ENCODE peak calls at places on chromosomes 11 and 22, in nine cellular contexts. One of them, this sample, is unnamed.

GRCh38 chr22:44147036-44147645 is 33.6 kb upstream of the PARVG start:
- DNase-seq in stimulated activated CD8-positive, alpha-beta memory T cell treated with anti-CD3 and anti-CD28 coated beads, Interleukin-15, amount 100 ng/mL, for 1 hour: no peak
- DNase-seq in NCI-H1417: no peak
- DNase-seq in stimulated activated CD4-positive, alpha-beta T cell treated with anti-CD3 and anti-CD28 coated beads, Interleukin-12 subunit alpha, Interleukin-12 subunit beta, amount 100 ng/mL, for 4 hours: no peak
- DNase-seq in mucosa of gallbladder: no peak
- DNase-seq in naive B cell: no peak
- DNase-seq in activated CD4-positive, alpha-beta T cell treated with anti-CD3 and anti-CD28 coated beads, Interleukin-2, amount 10 ng/mL, durations not matched to agents 7 days and 5 days: no peak
- DNase-seq in NCI-H1105 treated with DMSO at 0.1 percent for 48 hours: no peak
- DNase-seq in endothelial cell: no peak
- DNase-seq in this sample: no peak

GRCh38 chr22:50507421-50507990 is at the start of gene LMF2:
- DNase-seq in mucosa of gallbladder: peak
- DNase-seq in endothelial cell: peak
- DNase-seq in stimulated activated CD8-positive, alpha-beta memory T cell treated with anti-CD3 and anti-CD28 coated beads, Interleukin-15, amount 100 ng/mL, for 1 hour: peak
- DNase-seq in NCI-H1417: peak
- DNase-seq in naive B cell: peak
- DNase-seq in activated CD4-positive, alpha-beta T cell treated with anti-CD3 and anti-CD28 coated beads, Interleukin-2, amount 10 ng/mL, durations not matched to agents 7 days and 5 days: peak
- DNase-seq in NCI-H1105 treated with DMSO at 0.1 percent for 48 hours: peak
- DNase-seq in stimulated activated CD4-positive, alpha-beta T cell treated with anti-CD3 and anti-CD28 coated beads, Interleukin-12 subunit alpha, Interleukin-12 subunit beta, amount 100 ng/mL, for 4 hours: peak
- DNase-seq in this sample: peak

GRCh38 chr11:119566299-119566698 is 143.3 kb upstream of the THY1 start:
- DNase-seq in endothelial cell: no peak
- DNase-seq in NCI-H1417: no peak
- DNase-seq in naive B cell: no peak
- DNase-seq in stimulated activated CD4-positive, alpha-beta T cell treated with anti-CD3 and anti-CD28 coated beads, Interleukin-12 subunit alpha, Interleukin-12 subunit beta, amount 100 ng/mL, for 4 hours: no peak
- DNase-seq in NCI-H1105 treated with DMSO at 0.1 percent for 48 hours: no peak
- DNase-seq in mucosa of gallbladder: no peak
- DNase-seq in stimulated activated CD8-positive, alpha-beta memory T cell treated with anti-CD3 and anti-CD28 coated beads, Interleukin-15, amount 100 ng/mL, for 1 hour: no peak
- DNase-seq in activated CD4-positive, alpha-beta T cell treated with anti-CD3 and anti-CD28 coated beads, Interleukin-2, amount 10 ng/mL, durations not matched to agents 7 days and 5 days: no peak
- DNase-seq in this sample: no peak

GRCh38 chr11:61580292-61580888 is 486 bp downstream of the SYT7 start:
- DNase-seq in NCI-H1417: peak
- DNase-seq in naive B cell: no peak
- DNase-seq in NCI-H1105 treated with DMSO at 0.1 percent for 48 hours: no peak
- DNase-seq in stimulated activated CD8-positive, alpha-beta memory T cell treated with anti-CD3 and anti-CD28 coated beads, Interleukin-15, amount 100 ng/mL, for 1 hour: no peak
- DNase-seq in activated CD4-positive, alpha-beta T cell treated with anti-CD3 and anti-CD28 coated beads, Interleukin-2, amount 10 ng/mL, durations not matched to agents 7 days and 5 days: no peak
- DNase-seq in mucosa of gallbladder: no peak
- DNase-seq in stimulated activated CD4-positive, alpha-beta T cell treated with anti-CD3 and anti-CD28 coated beads, Interleukin-12 subunit alpha, Interleukin-12 subunit beta, amount 100 ng/mL, for 4 hours: no peak
- DNase-seq in endothelial cell: peak
- DNase-seq in this sample: peak

GRCh38 chr11:102312656-102313055 is 4.6 kb upstream of the BIRC3 start:
- DNase-seq in stimulated activated CD4-positive, alpha-beta T cell treated with anti-CD3 and anti-CD28 coated beads, Interleukin-12 subunit alpha, Interleukin-12 subunit beta, amount 100 ng/mL, for 4 hours: no peak
- DNase-seq in stimulated activated CD8-positive, alpha-beta memory T cell treated with anti-CD3 and anti-CD28 coated beads, Interleukin-15, amount 100 ng/mL, for 1 hour: no peak
- DNase-seq in activated CD4-positive, alpha-beta T cell treated with anti-CD3 and anti-CD28 coated beads, Interleukin-2, amount 10 ng/mL, durations not matched to agents 7 days and 5 days: no peak
- DNase-seq in mucosa of gallbladder: no peak
- DNase-seq in NCI-H1417: no peak
- DNase-seq in endothelial cell: no peak
- DNase-seq in naive B cell: no peak
- DNase-seq in NCI-H1105 treated with DMSO at 0.1 percent for 48 hours: no peak
- DNase-seq in this sample: no peak

GRCh38 chr11:65262775-65263174 is 1.0 kb downstream of the POLA2 start:
- DNase-seq in NCI-H1105 treated with DMSO at 0.1 percent for 48 hours: no peak
- DNase-seq in stimulated activated CD4-positive, alpha-beta T cell treated with anti-CD3 and anti-CD28 coated beads, Interleukin-12 subunit alpha, Interleukin-12 subunit beta, amount 100 ng/mL, for 4 hours: no peak
- DNase-seq in naive B cell: no peak
- DNase-seq in endothelial cell: no peak
- DNase-seq in NCI-H1417: peak
- DNase-seq in stimulated activated CD8-positive, alpha-beta memory T cell treated with anti-CD3 and anti-CD28 coated beads, Interleukin-15, amount 100 ng/mL, for 1 hour: no peak
- DNase-seq in mucosa of gallbladder: no peak
- DNase-seq in activated CD4-positive, alpha-beta T cell treated with anti-CD3 and anti-CD28 coated beads, Interleukin-2, amount 10 ng/mL, durations not matched to agents 7 days and 5 days: no peak
- DNase-seq in this sample: no peak

GRCh38 chr11:97995874-97996273 is 1024.9 kb upstream of the CNTN5 start:
- DNase-seq in NCI-H1417: peak
- DNase-seq in NCI-H1105 treated with DMSO at 0.1 percent for 48 hours: no peak
- DNase-seq in stimulated activated CD4-positive, alpha-beta T cell treated with anti-CD3 and anti-CD28 coated beads, Interleukin-12 subunit alpha, Interleukin-12 subunit beta, amount 100 ng/mL, for 4 hours: no peak
- DNase-seq in endothelial cell: no peak
- DNase-seq in activated CD4-positive, alpha-beta T cell treated with anti-CD3 and anti-CD28 coated beads, Interleukin-2, amount 10 ng/mL, durations not matched to agents 7 days and 5 days: no peak
- DNase-seq in mucosa of gallbladder: no peak
- DNase-seq in stimulated activated CD8-positive, alpha-beta memory T cell treated with anti-CD3 and anti-CD28 coated beads, Interleukin-15, amount 100 ng/mL, for 1 hour: no peak
- DNase-seq in naive B cell: no peak
- DNase-seq in this sample: no peak

GRCh38 chr11:78370406-78371172 is 47.0 kb downstream of the GAB2 start:
- DNase-seq in activated CD4-positive, alpha-beta T cell treated with anti-CD3 and anti-CD28 coated beads, Interleukin-2, amount 10 ng/mL, durations not matched to agents 7 days and 5 days: no peak
- DNase-seq in NCI-H1105 treated with DMSO at 0.1 percent for 48 hours: no peak
- DNase-seq in stimulated activated CD4-positive, alpha-beta T cell treated with anti-CD3 and anti-CD28 coated beads, Interleukin-12 subunit alpha, Interleukin-12 subunit beta, amount 100 ng/mL, for 4 hours: no peak
- DNase-seq in stimulated activated CD8-positive, alpha-beta memory T cell treated with anti-CD3 and anti-CD28 coated beads, Interleukin-15, amount 100 ng/mL, for 1 hour: no peak
- DNase-seq in mucosa of gallbladder: no peak
- DNase-seq in NCI-H1417: no peak
- DNase-seq in endothelial cell: no peak
- DNase-seq in naive B cell: no peak
- DNase-seq in this sample: no peak

GRCh38 chr11:36186340-36186739 is 102.9 kb downstream of the COMMD9 start:
- DNase-seq in mucosa of gallbladder: no peak
- DNase-seq in activated CD4-positive, alpha-beta T cell treated with anti-CD3 and anti-CD28 coated beads, Interleukin-2, amount 10 ng/mL, durations not matched to agents 7 days and 5 days: no peak
- DNase-seq in naive B cell: no peak
- DNase-seq in NCI-H1417: no peak
- DNase-seq in NCI-H1105 treated with DMSO at 0.1 percent for 48 hours: peak
- DNase-seq in stimulated activated CD4-positive, alpha-beta T cell treated with anti-CD3 and anti-CD28 coated beads, Interleukin-12 subunit alpha, Interleukin-12 subunit beta, amount 100 ng/mL, for 4 hours: no peak
- DNase-seq in stimulated activated CD8-positive, alpha-beta memory T cell treated with anti-CD3 and anti-CD28 coated beads, Interleukin-15, amount 100 ng/mL, for 1 hour: no peak
- DNase-seq in endothelial cell: no peak
- DNase-seq in this sample: peak

GRCh38 chr11:89016214-89016613 is 49.6 kb downstream of the GRM5 start:
- DNase-seq in stimulated activated CD4-positive, alpha-beta T cell treated with anti-CD3 and anti-CD28 coated beads, Interleukin-12 subunit alpha, Interleukin-12 subunit beta, amount 100 ng/mL, for 4 hours: no peak
- DNase-seq in naive B cell: no peak
- DNase-seq in endothelial cell: no peak
- DNase-seq in activated CD4-positive, alpha-beta T cell treated with anti-CD3 and anti-CD28 coated beads, Interleukin-2, amount 10 ng/mL, durations not matched to agents 7 days and 5 days: no peak
- DNase-seq in mucosa of gallbladder: no peak
- DNase-seq in NCI-H1417: no peak
- DNase-seq in stimulated activated CD8-positive, alpha-beta memory T cell treated with anti-CD3 and anti-CD28 coated beads, Interleukin-15, amount 100 ng/mL, for 1 hour: no peak
- DNase-seq in NCI-H1105 treated with DMSO at 0.1 percent for 48 hours: no peak
- DNase-seq in this sample: no peak

GRCh38 chr11:72807021-72807693 is 7.1 kb upstream of the ATG16L2 start:
- DNase-seq in NCI-H1417: no peak
- DNase-seq in stimulated activated CD8-positive, alpha-beta memory T cell treated with anti-CD3 and anti-CD28 coated beads, Interleukin-15, amount 100 ng/mL, for 1 hour: no peak
- DNase-seq in NCI-H1105 treated with DMSO at 0.1 percent for 48 hours: no peak
- DNase-seq in activated CD4-positive, alpha-beta T cell treated with anti-CD3 and anti-CD28 coated beads, Interleukin-2, amount 10 ng/mL, durations not matched to agents 7 days and 5 days: no peak
- DNase-seq in endothelial cell: no peak
- DNase-seq in stimulated activated CD4-positive, alpha-beta T cell treated with anti-CD3 and anti-CD28 coated beads, Interleukin-12 subunit alpha, Interleukin-12 subunit beta, amount 100 ng/mL, for 4 hours: no peak
- DNase-seq in naive B cell: peak
- DNase-seq in mucosa of gallbladder: no peak
- DNase-seq in this sample: no peak

GRCh38 chr11:57306156-57306876 is 18.4 kb downstream of the TNKS1BP1 start:
- DNase-seq in stimulated activated CD4-positive, alpha-beta T cell treated with anti-CD3 and anti-CD28 coated beads, Interleukin-12 subunit alpha, Interleukin-12 subunit beta, amount 100 ng/mL, for 4 hours: no peak
- DNase-seq in naive B cell: no peak
- DNase-seq in NCI-H1105 treated with DMSO at 0.1 percent for 48 hours: no peak
- DNase-seq in mucosa of gallbladder: no peak
- DNase-seq in activated CD4-positive, alpha-beta T cell treated with anti-CD3 and anti-CD28 coated beads, Interleukin-2, amount 10 ng/mL, durations not matched to agents 7 days and 5 days: no peak
- DNase-seq in stimulated activated CD8-positive, alpha-beta memory T cell treated with anti-CD3 and anti-CD28 coated beads, Interleukin-15, amount 100 ng/mL, for 1 hour: no peak
- DNase-seq in endothelial cell: no peak
- DNase-seq in NCI-H1417: no peak
- DNase-seq in this sample: no peak

GRCh38 chr11:5690736-5691135 is 1.1 kb downstream of the TRIM22 start:
- DNase-seq in stimulated activated CD4-positive, alpha-beta T cell treated with anti-CD3 and anti-CD28 coated beads, Interleukin-12 subunit alpha, Interleukin-12 subunit beta, amount 100 ng/mL, for 4 hours: no peak
- DNase-seq in naive B cell: no peak
- DNase-seq in stimulated activated CD8-positive, alpha-beta memory T cell treated with anti-CD3 and anti-CD28 coated beads, Interleukin-15, amount 100 ng/mL, for 1 hour: no peak
- DNase-seq in NCI-H1105 treated with DMSO at 0.1 percent for 48 hours: no peak
- DNase-seq in NCI-H1417: no peak
- DNase-seq in mucosa of gallbladder: no peak
- DNase-seq in endothelial cell: no peak
- DNase-seq in activated CD4-positive, alpha-beta T cell treated with anti-CD3 and anti-CD28 coated beads, Interleukin-2, amount 10 ng/mL, durations not matched to agents 7 days and 5 days: no peak
- DNase-seq in this sample: no peak

GRCh38 chr11:76194872-76195668 is 11.2 kb downstream of the WNT11 start:
- DNase-seq in naive B cell: no peak
- DNase-seq in activated CD4-positive, alpha-beta T cell treated with anti-CD3 and anti-CD28 coated beads, Interleukin-2, amount 10 ng/mL, durations not matched to agents 7 days and 5 days: no peak
- DNase-seq in mucosa of gallbladder: no peak
- DNase-seq in NCI-H1105 treated with DMSO at 0.1 percent for 48 hours: no peak
- DNase-seq in stimulated activated CD4-positive, alpha-beta T cell treated with anti-CD3 and anti-CD28 coated beads, Interleukin-12 subunit alpha, Interleukin-12 subunit beta, amount 100 ng/mL, for 4 hours: no peak
- DNase-seq in endothelial cell: no peak
- DNase-seq in NCI-H1417: no peak
- DNase-seq in stimulated activated CD8-positive, alpha-beta memory T cell treated with anti-CD3 and anti-CD28 coated beads, Interleukin-15, amount 100 ng/mL, for 1 hour: no peak
- DNase-seq in this sample: no peak

GRCh38 chr11:14413307-14414072 is 54.5 kb upstream of the RRAS2 start:
- DNase-seq in endothelial cell: peak
- DNase-seq in mucosa of gallbladder: peak
- DNase-seq in NCI-H1105 treated with DMSO at 0.1 percent for 48 hours: no peak
- DNase-seq in NCI-H1417: no peak
- DNase-seq in stimulated activated CD4-positive, alpha-beta T cell treated with anti-CD3 and anti-CD28 coated beads, Interleukin-12 subunit alpha, Interleukin-12 subunit beta, amount 100 ng/mL, for 4 hours: no peak
- DNase-seq in stimulated activated CD8-positive, alpha-beta memory T cell treated with anti-CD3 and anti-CD28 coated beads, Interleukin-15, amount 100 ng/mL, for 1 hour: no peak
- DNase-seq in naive B cell: no peak
- DNase-seq in activated CD4-positive, alpha-beta T cell treated with anti-CD3 and anti-CD28 coated beads, Interleukin-2, amount 10 ng/mL, durations not matched to agents 7 days and 5 days: no peak
- DNase-seq in this sample: no peak

GRCh38 chr22:48496987-48497650 is 1330.6 kb downstream of the BRD1 start:
- DNase-seq in NCI-H1417: no peak
- DNase-seq in NCI-H1105 treated with DMSO at 0.1 percent for 48 hours: no peak
- DNase-seq in mucosa of gallbladder: no peak
- DNase-seq in stimulated activated CD4-positive, alpha-beta T cell treated with anti-CD3 and anti-CD28 coated beads, Interleukin-12 subunit alpha, Interleukin-12 subunit beta, amount 100 ng/mL, for 4 hours: no peak
- DNase-seq in naive B cell: no peak
- DNase-seq in activated CD4-positive, alpha-beta T cell treated with anti-CD3 and anti-CD28 coated beads, Interleukin-2, amount 10 ng/mL, durations not matched to agents 7 days and 5 days: no peak
- DNase-seq in stimulated activated CD8-positive, alpha-beta memory T cell treated with anti-CD3 and anti-CD28 coated beads, Interleukin-15, amount 100 ng/mL, for 1 hour: no peak
- DNase-seq in endothelial cell: no peak
- DNase-seq in this sample: no peak

GRCh38 chr11:61023086-61024035 is 51.9 kb downstream of the CD6 start:
- DNase-seq in NCI-H1417: peak
- DNase-seq in naive B cell: no peak
- DNase-seq in endothelial cell: no peak
- DNase-seq in stimulated activated CD4-positive, alpha-beta T cell treated with anti-CD3 and anti-CD28 coated beads, Interleukin-12 subunit alpha, Interleukin-12 subunit beta, amount 100 ng/mL, for 4 hours: peak
- DNase-seq in mucosa of gallbladder: no peak
- DNase-seq in activated CD4-positive, alpha-beta T cell treated with anti-CD3 and anti-CD28 coated beads, Interleukin-2, amount 10 ng/mL, durations not matched to agents 7 days and 5 days: peak
- DNase-seq in NCI-H1105 treated with DMSO at 0.1 percent for 48 hours: no peak
- DNase-seq in stimulated activated CD8-positive, alpha-beta memory T cell treated with anti-CD3 and anti-CD28 coated beads, Interleukin-15, amount 100 ng/mL, for 1 hour: no peak
- DNase-seq in this sample: peak

GRCh38 chr22:37566903-37567798 is 6.9 kb downstream of the CDC42EP1 start:
- DNase-seq in NCI-H1105 treated with DMSO at 0.1 percent for 48 hours: peak
- DNase-seq in stimulated activated CD8-positive, alpha-beta memory T cell treated with anti-CD3 and anti-CD28 coated beads, Interleukin-15, amount 100 ng/mL, for 1 hour: peak
- DNase-seq in endothelial cell: peak
- DNase-seq in activated CD4-positive, alpha-beta T cell treated with anti-CD3 and anti-CD28 coated beads, Interleukin-2, amount 10 ng/mL, durations not matched to agents 7 days and 5 days: peak
- DNase-seq in stimulated activated CD4-positive, alpha-beta T cell treated with anti-CD3 and anti-CD28 coated beads, Interleukin-12 subunit alpha, Interleukin-12 subunit beta, amount 100 ng/mL, for 4 hours: peak
- DNase-seq in NCI-H1417: peak
- DNase-seq in mucosa of gallbladder: peak
- DNase-seq in naive B cell: peak
- DNase-seq in this sample: peak

GRCh38 chr11:112227471-112227870 is 1.2 kb downstream of the PTS start:
- DNase-seq in endothelial cell: no peak
- DNase-seq in mucosa of gallbladder: no peak
- DNase-seq in activated CD4-positive, alpha-beta T cell treated with anti-CD3 and anti-CD28 coated beads, Interleukin-2, amount 10 ng/mL, durations not matched to agents 7 days and 5 days: no peak
- DNase-seq in NCI-H1105 treated with DMSO at 0.1 percent for 48 hours: no peak
- DNase-seq in stimulated activated CD8-positive, alpha-beta memory T cell treated with anti-CD3 and anti-CD28 coated beads, Interleukin-15, amount 100 ng/mL, for 1 hour: no peak
- DNase-seq in stimulated activated CD4-positive, alpha-beta T cell treated with anti-CD3 and anti-CD28 coated beads, Interleukin-12 subunit alpha, Interleukin-12 subunit beta, amount 100 ng/mL, for 4 hours: no peak
- DNase-seq in NCI-H1417: no peak
- DNase-seq in naive B cell: no peak
- DNase-seq in this sample: no peak

GRCh38 chr22:48758021-48758561 is 1069.6 kb downstream of the BRD1 start:
- DNase-seq in mucosa of gallbladder: peak
- DNase-seq in endothelial cell: peak
- DNase-seq in NCI-H1105 treated with DMSO at 0.1 percent for 48 hours: peak
- DNase-seq in naive B cell: no peak
- DNase-seq in activated CD4-positive, alpha-beta T cell treated with anti-CD3 and anti-CD28 coated beads, Interleukin-2, amount 10 ng/mL, durations not matched to agents 7 days and 5 days: no peak
- DNase-seq in stimulated activated CD4-positive, alpha-beta T cell treated with anti-CD3 and anti-CD28 coated beads, Interleukin-12 subunit alpha, Interleukin-12 subunit beta, amount 100 ng/mL, for 4 hours: no peak
- DNase-seq in stimulated activated CD8-positive, alpha-beta memory T cell treated with anti-CD3 and anti-CD28 coated beads, Interleukin-15, amount 100 ng/mL, for 1 hour: no peak
- DNase-seq in NCI-H1417: no peak
- DNase-seq in this sample: peak

GRCh38 chr11:93198221-93198650 is 445 bp upstream of the SLC36A4 start:
- DNase-seq in naive B cell: no peak
- DNase-seq in endothelial cell: no peak
- DNase-seq in mucosa of gallbladder: no peak
- DNase-seq in NCI-H1105 treated with DMSO at 0.1 percent for 48 hours: no peak
- DNase-seq in stimulated activated CD4-positive, alpha-beta T cell treated with anti-CD3 and anti-CD28 coated beads, Interleukin-12 subunit alpha, Interleukin-12 subunit beta, amount 100 ng/mL, for 4 hours: no peak
- DNase-seq in NCI-H1417: peak
- DNase-seq in stimulated activated CD8-positive, alpha-beta memory T cell treated with anti-CD3 and anti-CD28 coated beads, Interleukin-15, amount 100 ng/mL, for 1 hour: no peak
- DNase-seq in activated CD4-positive, alpha-beta T cell treated with anti-CD3 and anti-CD28 coated beads, Interleukin-2, amount 10 ng/mL, durations not matched to agents 7 days and 5 days: no peak
- DNase-seq in this sample: peak

GRCh38 chr11:2202900-2203439 is 31.4 kb upstream of the TH start:
- DNase-seq in activated CD4-positive, alpha-beta T cell treated with anti-CD3 and anti-CD28 coated beads, Interleukin-2, amount 10 ng/mL, durations not matched to agents 7 days and 5 days: no peak
- DNase-seq in NCI-H1417: no peak
- DNase-seq in NCI-H1105 treated with DMSO at 0.1 percent for 48 hours: no peak
- DNase-seq in naive B cell: no peak
- DNase-seq in endothelial cell: no peak
- DNase-seq in stimulated activated CD8-positive, alpha-beta memory T cell treated with anti-CD3 and anti-CD28 coated beads, Interleukin-15, amount 100 ng/mL, for 1 hour: no peak
- DNase-seq in stimulated activated CD4-positive, alpha-beta T cell treated with anti-CD3 and anti-CD28 coated beads, Interleukin-12 subunit alpha, Interleukin-12 subunit beta, amount 100 ng/mL, for 4 hours: no peak
- DNase-seq in mucosa of gallbladder: no peak
- DNase-seq in this sample: no peak

GRCh38 chr11:72111803-72112540 is 523 bp downstream of the ANAPC15 start:
- DNase-seq in stimulated activated CD8-positive, alpha-beta memory T cell treated with anti-CD3 and anti-CD28 coated beads, Interleukin-15, amount 100 ng/mL, for 1 hour: peak
- DNase-seq in naive B cell: peak
- DNase-seq in mucosa of gallbladder: peak
- DNase-seq in NCI-H1417: peak
- DNase-seq in endothelial cell: peak
- DNase-seq in NCI-H1105 treated with DMSO at 0.1 percent for 48 hours: peak
- DNase-seq in activated CD4-positive, alpha-beta T cell treated with anti-CD3 and anti-CD28 coated beads, Interleukin-2, amount 10 ng/mL, durations not matched to agents 7 days and 5 days: peak
- DNase-seq in stimulated activated CD4-positive, alpha-beta T cell treated with anti-CD3 and anti-CD28 coated beads, Interleukin-12 subunit alpha, Interleukin-12 subunit beta, amount 100 ng/mL, for 4 hours: peak
- DNase-seq in this sample: peak

GRCh38 chr22:47309946-47310345 is 547.5 kb downstream of the TBC1D22A start:
- DNase-seq in mucosa of gallbladder: no peak
- DNase-seq in NCI-H1417: no peak
- DNase-seq in stimulated activated CD4-positive, alpha-beta T cell treated with anti-CD3 and anti-CD28 coated beads, Interleukin-12 subunit alpha, Interleukin-12 subunit beta, amount 100 ng/mL, for 4 hours: no peak
- DNase-seq in stimulated activated CD8-positive, alpha-beta memory T cell treated with anti-CD3 and anti-CD28 coated beads, Interleukin-15, amount 100 ng/mL, for 1 hour: no peak
- DNase-seq in endothelial cell: no peak
- DNase-seq in NCI-H1105 treated with DMSO at 0.1 percent for 48 hours: no peak
- DNase-seq in naive B cell: no peak
- DNase-seq in activated CD4-positive, alpha-beta T cell treated with anti-CD3 and anti-CD28 coated beads, Interleukin-2, amount 10 ng/mL, durations not matched to agents 7 days and 5 days: no peak
- DNase-seq in this sample: no peak

GRCh38 chr11:60785136-60785535 is at the start of gene MS4A10:
- DNase-seq in stimulated activated CD4-positive, alpha-beta T cell treated with anti-CD3 and anti-CD28 coated beads, Interleukin-12 subunit alpha, Interleukin-12 subunit beta, amount 100 ng/mL, for 4 hours: no peak
- DNase-seq in mucosa of gallbladder: no peak
- DNase-seq in endothelial cell: no peak
- DNase-seq in NCI-H1105 treated with DMSO at 0.1 percent for 48 hours: no peak
- DNase-seq in NCI-H1417: no peak
- DNase-seq in stimulated activated CD8-positive, alpha-beta memory T cell treated with anti-CD3 and anti-CD28 coated beads, Interleukin-15, amount 100 ng/mL, for 1 hour: no peak
- DNase-seq in activated CD4-positive, alpha-beta T cell treated with anti-CD3 and anti-CD28 coated beads, Interleukin-2, amount 10 ng/mL, durations not matched to agents 7 days and 5 days: no peak
- DNase-seq in naive B cell: no peak
- DNase-seq in this sample: no peak

GRCh38 chr11:31240340-31240904 is 129.1 kb downstream of the DCDC1 start:
- DNase-seq in endothelial cell: peak
- DNase-seq in stimulated activated CD4-positive, alpha-beta T cell treated with anti-CD3 and anti-CD28 coated beads, Interleukin-12 subunit alpha, Interleukin-12 subunit beta, amount 100 ng/mL, for 4 hours: no peak
- DNase-seq in activated CD4-positive, alpha-beta T cell treated with anti-CD3 and anti-CD28 coated beads, Interleukin-2, amount 10 ng/mL, durations not matched to agents 7 days and 5 days: peak
- DNase-seq in stimulated activated CD8-positive, alpha-beta memory T cell treated with anti-CD3 and anti-CD28 coated beads, Interleukin-15, amount 100 ng/mL, for 1 hour: no peak
- DNase-seq in mucosa of gallbladder: no peak
- DNase-seq in NCI-H1417: peak
- DNase-seq in naive B cell: no peak
- DNase-seq in NCI-H1105 treated with DMSO at 0.1 percent for 48 hours: peak
- DNase-seq in this sample: peak

GRCh38 chr11:106159846-106160245 is 82.4 kb downstream of the AASDHPPT start:
- DNase-seq in stimulated activated CD4-positive, alpha-beta T cell treated with anti-CD3 and anti-CD28 coated beads, Interleukin-12 subunit alpha, Interleukin-12 subunit beta, amount 100 ng/mL, for 4 hours: no peak
- DNase-seq in activated CD4-positive, alpha-beta T cell treated with anti-CD3 and anti-CD28 coated beads, Interleukin-2, amount 10 ng/mL, durations not matched to agents 7 days and 5 days: no peak
- DNase-seq in naive B cell: no peak
- DNase-seq in NCI-H1105 treated with DMSO at 0.1 percent for 48 hours: no peak
- DNase-seq in mucosa of gallbladder: no peak
- DNase-seq in stimulated activated CD8-positive, alpha-beta memory T cell treated with anti-CD3 and anti-CD28 coated beads, Interleukin-15, amount 100 ng/mL, for 1 hour: no peak
- DNase-seq in endothelial cell: no peak
- DNase-seq in NCI-H1417: no peak
- DNase-seq in this sample: no peak

GRCh38 chr11:60872124-60872951 is 5.0 kb downstream of the ZP1 start:
- DNase-seq in NCI-H1417: no peak
- DNase-seq in NCI-H1105 treated with DMSO at 0.1 percent for 48 hours: no peak
- DNase-seq in activated CD4-positive, alpha-beta T cell treated with anti-CD3 and anti-CD28 coated beads, Interleukin-2, amount 10 ng/mL, durations not matched to agents 7 days and 5 days: no peak
- DNase-seq in stimulated activated CD4-positive, alpha-beta T cell treated with anti-CD3 and anti-CD28 coated beads, Interleukin-12 subunit alpha, Interleukin-12 subunit beta, amount 100 ng/mL, for 4 hours: no peak
- DNase-seq in stimulated activated CD8-positive, alpha-beta memory T cell treated with anti-CD3 and anti-CD28 coated beads, Interleukin-15, amount 100 ng/mL, for 1 hour: no peak
- DNase-seq in naive B cell: no peak
- DNase-seq in mucosa of gallbladder: no peak
- DNase-seq in endothelial cell: no peak
- DNase-seq in this sample: no peak

GRCh38 chr11:128716661-128717210 is 22.9 kb downstream of the FLI1 start:
- DNase-seq in activated CD4-positive, alpha-beta T cell treated with anti-CD3 and anti-CD28 coated beads, Interleukin-2, amount 10 ng/mL, durations not matched to agents 7 days and 5 days: peak
- DNase-seq in naive B cell: no peak
- DNase-seq in endothelial cell: no peak
- DNase-seq in stimulated activated CD4-positive, alpha-beta T cell treated with anti-CD3 and anti-CD28 coated beads, Interleukin-12 subunit alpha, Interleukin-12 subunit beta, amount 100 ng/mL, for 4 hours: no peak
- DNase-seq in NCI-H1417: no peak
- DNase-seq in mucosa of gallbladder: no peak
- DNase-seq in NCI-H1105 treated with DMSO at 0.1 percent for 48 hours: no peak
- DNase-seq in stimulated activated CD8-positive, alpha-beta memory T cell treated with anti-CD3 and anti-CD28 coated beads, Interleukin-15, amount 100 ng/mL, for 1 hour: no peak
- DNase-seq in this sample: no peak

GRCh38 chr11:12941671-12942070 is 67.4 kb upstream of the RASSF10 start:
- DNase-seq in mucosa of gallbladder: no peak
- DNase-seq in stimulated activated CD8-positive, alpha-beta memory T cell treated with anti-CD3 and anti-CD28 coated beads, Interleukin-15, amount 100 ng/mL, for 1 hour: no peak
- DNase-seq in stimulated activated CD4-positive, alpha-beta T cell treated with anti-CD3 and anti-CD28 coated beads, Interleukin-12 subunit alpha, Interleukin-12 subunit beta, amount 100 ng/mL, for 4 hours: no peak
- DNase-seq in activated CD4-positive, alpha-beta T cell treated with anti-CD3 and anti-CD28 coated beads, Interleukin-2, amount 10 ng/mL, durations not matched to agents 7 days and 5 days: no peak
- DNase-seq in NCI-H1105 treated with DMSO at 0.1 percent for 48 hours: no peak
- DNase-seq in naive B cell: no peak
- DNase-seq in endothelial cell: no peak
- DNase-seq in NCI-H1417: no peak
- DNase-seq in this sample: no peak

GRCh38 chr11:102111787-102112653 is 1.8 kb downstream of the YAP1 start:
- DNase-seq in stimulated activated CD4-positive, alpha-beta T cell treated with anti-CD3 and anti-CD28 coated beads, Interleukin-12 subunit alpha, Interleukin-12 subunit beta, amount 100 ng/mL, for 4 hours: peak
- DNase-seq in mucosa of gallbladder: peak
- DNase-seq in NCI-H1105 treated with DMSO at 0.1 percent for 48 hours: no peak
- DNase-seq in endothelial cell: no peak
- DNase-seq in NCI-H1417: no peak
- DNase-seq in activated CD4-positive, alpha-beta T cell treated with anti-CD3 and anti-CD28 coated beads, Interleukin-2, amount 10 ng/mL, durations not matched to agents 7 days and 5 days: peak
- DNase-seq in naive B cell: no peak
- DNase-seq in stimulated activated CD8-positive, alpha-beta memory T cell treated with anti-CD3 and anti-CD28 coated beads, Interleukin-15, amount 100 ng/mL, for 1 hour: no peak
- DNase-seq in this sample: no peak

This sample was measured in NCI-H345.